ENCODE peak calls at places on chromosomes 16 and 17, in ten cellular contexts. T, H, G, F, X, U, S, A, I and Q are unnamed samples.
A peak's percentile ranks its signal among the peaks of the same experiment; 100 is the strongest.

GRCh38 chr17:539766-540165 is 174.9 kb downstream of the VPS53 start:
- DNase-seq in T (no peak), H (no peak), G (no peak), F (no peak), X (no peak), U (no peak), S (no peak), A (no peak), I (no peak), Q (no peak)

GRCh38 chr17:6539871-6540270 is 16.5 kb downstream of the PITPNM3 start:
- DNase-seq in T (no peak), H (no peak), G (no peak), F (no peak), X (no peak), U (no peak), S (no peak), A (no peak), I (no peak), Q (no peak)

GRCh38 chr17:28255616-28256015 is 63.4 kb upstream of the TMEM97 start:
- DNase-seq in T (no peak), H (no peak), G (no peak), F (no peak), X (no peak), U (no peak), S (no peak), A (no peak), I (no peak), Q (no peak)

GRCh38 chr16:70661918-70662641 is 15.7 kb downstream of the IL34 start:
- DNase-seq in T (no peak), H (no peak), G (no peak), F (no peak), X (no peak), U (no peak), S (no peak), A (no peak), I (no peak), Q (peak; percentile 69)

GRCh38 chr16:68470461-68471150 is 22.3 kb upstream of the SMPD3 start:
- DNase-seq in T (no peak), H (no peak), G (no peak), F (no peak), X (no peak), U (peak; percentile 65), S (peak; percentile 85), A (no peak), I (peak; percentile 28), Q (no peak)

GRCh38 chr16:65083181-65083845 is 38.5 kb downstream of the CDH11 start:
- DNase-seq in T (no peak), H (no peak), G (no peak), F (no peak), X (no peak), U (no peak), S (no peak), A (no peak), I (no peak), Q (no peak)

GRCh38 chr16:87435399-87436224 is 43.5 kb downstream of the MAP1LC3B start:
- DNase-seq in T (no peak), H (no peak), G (no peak), F (peak; percentile 84), X (no peak), U (peak; percentile 9), S (no peak), A (no peak), I (no peak), Q (no peak)

GRCh38 chr17:45835481-45835880 is 9.2 kb upstream of the SPPL2C start:
- DNase-seq in T (no peak), H (no peak), G (no peak), F (no peak), X (no peak), U (no peak), S (no peak), A (no peak), I (no peak), Q (no peak)

GRCh38 chr17:700504-701094 is 14.0 kb downstream of the VPS53 start:
- DNase-seq in T (no peak), H (no peak), G (no peak), F (no peak), X (no peak), U (no peak), S (peak; percentile 42), A (peak; percentile 50), I (no peak), Q (no peak)

GRCh38 chr17:66715745-66716156 is 119.2 kb upstream of the CACNG5 start:
- DNase-seq in T (no peak), H (no peak), G (no peak), F (peak; percentile 23), X (peak; percentile 62), U (peak; percentile 57), S (peak; percentile 69), A (peak; percentile 74), I (no peak), Q (no peak)

GRCh38 chr17:46144246-46144645 is 49.0 kb downstream of the KANSL1 start:
- DNase-seq in T (no peak), H (no peak), G (no peak), F (no peak), X (no peak), U (no peak), S (peak; percentile 65), A (no peak), I (no peak), Q (no peak)

GRCh38 chr16:63983401-63983800 is 1138.5 kb downstream of the CDH11 start:
- DNase-seq in T (peak; percentile 25), H (no peak), G (no peak), F (no peak), X (no peak), U (no peak), S (no peak), A (peak; percentile 0), I (no peak), Q (no peak)

GRCh38 chr16:88298882-88299745 is 83.6 kb upstream of the ZNF469 start:
- DNase-seq in T (no peak), H (peak; percentile 5), G (no peak), F (no peak), X (no peak), U (no peak), S (no peak), A (no peak), I (no peak), Q (no peak)

GRCh38 chr16:89297156-89297869 is 79.8 kb downstream of the ZNF778 start:
- DNase-seq in T (no peak), H (no peak), G (no peak), F (no peak), X (no peak), U (no peak), S (no peak), A (no peak), I (no peak), Q (no peak)

GRCh38 chr17:82065193-82065637 is 389 bp downstream of the DUS1L start:
- DNase-seq in T (no peak), H (peak; percentile 36), G (no peak), F (no peak), X (no peak), U (no peak), S (peak; percentile 19), A (peak; percentile 30), I (no peak), Q (no peak)
- H3K27ac ChIP-seq in T (no peak overlapping the region), H (peak overlapping the region; percentile 10), G (peak overlapping the region; percentile 81), F (peak overlapping the region; percentile 11), X (no peak overlapping the region), U (peak overlapping the region; percentile 86), S (peak overlapping the region; percentile 70), A (peak overlapping the region; percentile 79), I (peak overlapping the region; percentile 86), Q (no peak overlapping the region)

GRCh38 chr17:15462962-15463361 is 4.5 kb downstream of the CDRT4 start:
- DNase-seq in T (no peak), H (no peak), G (no peak), F (no peak), X (no peak), U (no peak), S (no peak), A (no peak), I (no peak), Q (peak; percentile 17)
- H3K27ac ChIP-seq in T (no peak overlapping the region), H (peak overlapping the region; percentile 50), G (peak overlapping the region; percentile 32), F (peak overlapping the region; percentile 89), X (no peak overlapping the region), U (peak overlapping the region; percentile 48), S (no peak overlapping the region), A (peak overlapping the region; percentile 81), I (peak overlapping the region; percentile 78), Q (peak overlapping the region; percentile 77)

GRCh38 chr17:3986939-3987335 is 22.7 kb upstream of the ATP2A3 start:
- DNase-seq in T (no peak), H (no peak), G (no peak), F (no peak), X (no peak), U (no peak), S (no peak), A (no peak), I (no peak), Q (no peak)

GRCh38 chr17:3985800-3986199 is 21.6 kb upstream of the ATP2A3 start:
- DNase-seq in T (no peak), H (no peak), G (no peak), F (no peak), X (no peak), U (no peak), S (no peak), A (no peak), I (no peak), Q (no peak)

GRCh38 chr17:3988297-3989120 is 24.3 kb upstream of the ATP2A3 start:
- DNase-seq in T (no peak), H (no peak), G (no peak), F (no peak), X (peak; percentile 26), U (no peak), S (no peak), A (no peak), I (no peak), Q (no peak)

GRCh38 chr17:3984719-3985444 is 20.6 kb upstream of the ATP2A3 start:
- DNase-seq in T (no peak), H (no peak), G (peak; percentile 15), F (no peak), X (no peak), U (no peak), S (no peak), A (no peak), I (no peak), Q (no peak)

DNA sequence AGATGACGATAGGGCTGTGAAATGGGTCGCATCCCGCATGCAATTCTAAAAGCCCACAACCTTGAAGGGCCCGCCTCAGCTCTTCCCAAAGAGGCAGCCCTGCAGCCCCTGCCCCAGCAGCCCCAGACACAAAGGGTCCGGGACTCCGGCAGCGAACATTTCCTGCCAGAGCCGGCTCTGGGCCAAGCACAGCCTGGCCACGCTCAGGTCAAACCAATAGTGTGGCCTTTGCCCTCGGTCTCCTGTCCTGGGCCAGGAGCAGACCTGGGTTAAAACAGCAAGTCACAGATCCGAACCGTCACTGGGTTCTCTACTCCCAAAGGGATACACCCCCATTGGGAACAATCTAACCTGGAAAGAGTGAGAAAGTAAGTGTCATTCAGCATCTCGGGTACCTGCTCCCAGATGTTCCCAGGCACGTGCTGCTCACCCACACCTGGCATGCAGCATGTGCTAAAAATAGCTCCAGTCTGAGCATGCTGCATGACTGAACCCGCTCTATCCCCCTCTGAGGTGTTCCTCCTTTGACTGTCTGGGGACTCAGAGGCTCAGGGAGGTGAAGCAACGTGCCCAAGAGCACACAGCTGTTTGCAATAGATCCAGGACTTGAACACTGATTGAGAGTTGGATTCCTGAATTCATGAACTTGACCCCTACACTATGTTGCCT is 22.2 kb upstream of the ATP2A3 start:
- DNase-seq in T (no peak), H (no peak), G (peak; percentile 48), F (no peak), X (peak; percentile 44), U (no peak), S (peak; percentile 21), A (peak; percentile 36), I (no peak), Q (no peak)
- H3K27ac ChIP-seq in T (no peak overlapping the region), H (no peak overlapping the region), G (no peak overlapping the region), F (no peak overlapping the region), X (no peak overlapping the region), U (peak overlapping the region; percentile 9), S (no peak overlapping the region), A (no peak overlapping the region), I (peak overlapping the region; percentile 63), Q (no peak overlapping the region)

GRCh38 chr16:9095998-9096397 is 4.6 kb downstream of the HAPSTR1 start:
- DNase-seq in T (no peak), H (no peak), G (no peak), F (no peak), X (no peak), U (no peak), S (no peak), A (no peak), I (no peak), Q (no peak)
- H3K27ac ChIP-seq in T (no peak overlapping the region), H (no peak overlapping the region), G (no peak overlapping the region), F (no peak overlapping the region), X (no peak overlapping the region), U (no peak overlapping the region), S (no peak overlapping the region), A (no peak overlapping the region), I (peak overlapping the region; percentile 100), Q (no peak overlapping the region)